ENCODE peak calls at places on chromosome 9, in four cellular contexts. O is OCI-LY7, S is heart left ventricle, V is psoas muscle. Y is an unnamed sample.

GRCh38 chr9:98365227-98365669 is 109.8 kb upstream of the TBC1D2 start:
- DNase-seq in O (peak), S (no peak), V (no peak), Y (no peak)

GRCh38 chr9:113154471-113154870 is 3.7 kb downstream of the SLC31A2 start:
- DNase-seq in O (no peak), S (no peak), V (peak), Y (no peak)

GRCh38 chr9:134971196-134971595 is 53.5 kb upstream of the FCN1 start:
- DNase-seq in S (no peak), V (no peak), O (no peak), Y (peak)

GRCh38 chr9:129619787-129620668 is 873 bp downstream of the C9orf50 start:
- DNase-seq in O (no peak), V (no peak), S (no peak), Y (no peak)

GRCh38 chr9:92709954-92710353 is 40.0 kb upstream of the IPPK start:
- DNase-seq in O (no peak), S (no peak), V (no peak), Y (no peak)

GRCh38 chr9:99732715-99733114 is 89.0 kb upstream of the NR4A3 start:
- DNase-seq in O (no peak), S (no peak), V (no peak), Y (no peak)

GRCh38 chr9:116232425-116233159 is 79.0 kb downstream of the PAPPA start:
- DNase-seq in O (no peak), S (no peak), V (no peak), Y (no peak)

GRCh38 chr9:100341889-100342288 is 10.9 kb downstream of the TEX10 start:
- DNase-seq in V (no peak), O (no peak), S (no peak), Y (no peak)

GRCh38 chr9:121672213-121672612 is 20.8 kb downstream of the DAB2IP start:
- DNase-seq in V (no peak), S (no peak), O (no peak), Y (peak)

GRCh38 chr9:78713746-78714405 is 417.0 kb downstream of the PSAT1 start:
- DNase-seq in O (no peak), S (no peak), V (no peak), Y (no peak)

GRCh38 chr9:1047605-1048235 is 2.4 kb upstream of the DMRT2 start:
- DNase-seq in O (peak), S (no peak), V (peak), Y (no peak)

GRCh38 chr9:15736569-15736968 is 183.7 kb downstream of the CCDC171 start:
- DNase-seq in O (no peak), V (no peak), S (no peak), Y (no peak)

GRCh38 chr9:73684601-73685000 is 532.9 kb downstream of the ANXA1 start:
- DNase-seq in V (no peak), O (no peak), S (no peak), Y (no peak)

GRCh38 chr9:137387034-137387890 is 35.7 kb downstream of the EXD3 start:
- DNase-seq in S (no peak), O (no peak), V (no peak), Y (no peak)

GRCh38 chr9:119074017-119074416 is 295.2 kb downstream of the BRINP1 start:
- DNase-seq in V (no peak), S (no peak), O (no peak), Y (no peak)

GRCh38 chr9:107809859-107810492 is 320.4 kb upstream of the KLF4 start:
- DNase-seq in S (no peak), V (no peak), O (no peak), Y (no peak)

GRCh38 chr9:131734165-131734610 is 5.7 kb downstream of the RAPGEF1 start:
- DNase-seq in S (peak), V (peak), O (peak), Y (peak)

GRCh38 chr9:131732061-131732526 is 7.8 kb downstream of the RAPGEF1 start:
- DNase-seq in V (peak), O (no peak), S (no peak), Y (peak)

GRCh38 chr9:131733601-131734061 is 6.2 kb downstream of the RAPGEF1 start:
- DNase-seq in O (no peak), S (no peak), V (peak), Y (no peak)

GRCh38 chr9:131731237-131731995 is 8.5 kb downstream of the RAPGEF1 start:
- DNase-seq in S (no peak), O (peak), V (no peak), Y (no peak)

DNA sequence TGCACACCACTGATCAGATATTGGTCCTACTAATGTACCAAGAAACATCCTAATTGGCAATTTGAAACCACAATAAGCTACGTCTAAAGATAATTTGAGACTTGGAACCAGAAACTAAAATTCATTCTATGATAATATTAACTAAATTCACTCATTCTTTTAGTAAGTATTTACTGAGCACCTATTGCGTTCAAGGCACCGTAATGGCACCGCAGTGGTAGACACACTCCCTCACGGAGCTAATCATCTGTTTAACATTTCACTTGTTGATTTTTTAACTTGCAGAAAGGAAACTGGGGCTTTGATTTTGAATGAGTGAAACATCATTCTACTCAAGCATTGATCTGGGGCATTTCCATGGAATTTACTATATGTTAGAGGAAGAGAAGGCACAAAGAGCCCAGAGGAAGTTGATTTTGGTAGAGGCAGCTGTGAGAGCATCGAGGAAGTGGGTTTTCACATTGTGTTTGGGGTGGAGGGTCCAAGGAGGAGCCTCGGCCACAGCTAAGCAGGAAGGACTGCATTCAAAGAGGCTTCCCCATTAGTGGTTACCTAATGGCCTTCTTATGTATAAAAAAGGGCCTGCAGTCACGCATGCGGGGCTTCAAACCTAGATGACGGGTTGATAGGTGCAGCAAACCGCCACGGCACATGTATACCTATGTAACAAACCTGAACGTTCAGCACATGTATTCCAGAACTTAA is 7.1 kb downstream of the RAPGEF1 start:
- DNase-seq in S (no peak), O (peak), V (no peak), Y (peak)
- H3K27ac ChIP-seq in S (peak), O (peak), V (peak), Y (peak)

DNA sequence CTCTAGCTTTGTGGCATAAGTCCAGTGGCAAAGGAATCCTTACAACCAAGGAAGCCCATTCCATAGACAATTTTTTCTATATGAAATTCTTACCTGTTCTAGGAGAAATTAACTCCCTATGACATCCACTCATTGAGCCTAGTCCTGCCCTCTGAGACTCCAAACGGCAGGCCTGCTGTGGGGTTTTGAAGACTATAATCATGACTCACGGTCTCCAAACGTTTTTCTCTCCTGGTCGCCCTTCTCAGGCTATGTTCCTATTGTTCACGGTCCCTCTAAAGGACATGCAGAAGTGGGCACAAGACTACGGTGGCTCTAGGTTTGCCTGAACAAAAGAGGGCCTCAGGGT is 599 bp downstream of the EXOSC3 start:
- DNase-seq in S (no peak), O (no peak), V (no peak), Y (no peak)
- H3K27ac ChIP-seq in S (peak), O (peak), V (peak), Y (peak)

GRCh38 chr9:26260238-26260637 is 582.0 kb upstream of the TUSC1 start:
- DNase-seq in V (no peak), O (no peak), S (no peak), Y (no peak)
- H3K27ac ChIP-seq in V (no peak), O (no peak), S (no peak), Y (no peak)

DNA sequence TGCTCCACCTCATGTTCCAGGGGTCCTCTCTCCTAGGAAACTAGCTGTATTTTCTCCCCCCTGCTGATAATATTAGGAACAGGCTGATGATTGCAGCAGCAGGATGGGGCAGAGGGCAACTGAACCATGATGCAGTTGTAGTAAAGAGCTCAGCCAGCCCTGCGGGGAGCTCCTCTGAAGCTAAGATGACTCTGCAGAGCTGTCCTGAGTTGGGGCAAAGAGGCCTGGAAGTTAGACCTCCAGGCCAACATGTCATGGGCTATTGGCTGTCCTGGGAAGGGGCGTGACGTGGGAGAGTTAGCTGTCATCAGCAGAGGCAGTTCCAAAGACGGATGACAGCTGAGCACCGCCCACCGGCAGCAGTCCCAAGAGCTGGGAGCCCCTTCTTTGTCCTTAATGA is 6.6 kb upstream of the FBP1 start:
- DNase-seq in O (no peak), V (no peak), S (no peak), Y (no peak)
- H3K27ac ChIP-seq in O (no peak), V (no peak), S (no peak), Y (no peak)

GRCh38 chr9:21802418-21803000 is at the start of gene MTAP:
- DNase-seq in O (peak), V (peak), S (peak), Y (peak)

GRCh38 chr9:21803674-21804048 is 1.2 kb downstream of the MTAP start:
- DNase-seq in O (no peak), V (no peak), S (no peak), Y (no peak)

GRCh38 chr9:21804791-21805190 is 2.4 kb downstream of the MTAP start:
- DNase-seq in V (no peak), S (no peak), O (no peak), Y (no peak)

GRCh38 chr9:21806644-21807043 is 4.2 kb downstream of the MTAP start:
- DNase-seq in V (no peak), O (no peak), S (no peak), Y (no peak)

GRCh38 chr9:21804336-21804735 is 1.9 kb downstream of the MTAP start:
- DNase-seq in S (no peak), O (no peak), V (no peak), Y (no peak)
- H3K27ac ChIP-seq in S (no peak), O (no peak), V (no peak), Y (no peak)

GRCh38 chr9:110592075-110592830 is 12.7 kb upstream of the SVEP1 start:
- DNase-seq in O (no peak), V (no peak), S (no peak), Y (no peak)
- H3K27ac ChIP-seq in O (no peak), V (no peak), S (no peak), Y (no peak)

GRCh38 chr9:82939451-82939850 is 123.5 kb downstream of the RASEF start:
- DNase-seq in V (no peak), S (no peak), O (no peak), Y (no peak)

GRCh38 chr9:82938426-82938825 is 124.5 kb downstream of the RASEF start:
- DNase-seq in V (no peak), S (no peak), O (no peak), Y (no peak)

GRCh38 chr9:82940386-82940785 is 122.6 kb downstream of the RASEF start:
- DNase-seq in O (no peak), S (no peak), V (no peak), Y (no peak)

GRCh38 chr9:82930116-82930515 is 132.8 kb downstream of the RASEF start:
- DNase-seq in O (no peak), V (no peak), S (no peak), Y (no peak)

GRCh38 chr9:82934949-82935348 is 128.0 kb downstream of the RASEF start:
- DNase-seq in V (no peak), O (no peak), S (no peak), Y (no peak)
- H3K27ac ChIP-seq in V (no peak), O (no peak), S (no peak), Y (no peak)

GRCh38 chr9:131738293-131738692 is 1.6 kb downstream of the RAPGEF1 start:
- DNase-seq in V (no peak), S (no peak), O (peak), Y (peak)
- H3K27ac ChIP-seq in V (peak), S (peak), O (peak), Y (peak)

DNA sequence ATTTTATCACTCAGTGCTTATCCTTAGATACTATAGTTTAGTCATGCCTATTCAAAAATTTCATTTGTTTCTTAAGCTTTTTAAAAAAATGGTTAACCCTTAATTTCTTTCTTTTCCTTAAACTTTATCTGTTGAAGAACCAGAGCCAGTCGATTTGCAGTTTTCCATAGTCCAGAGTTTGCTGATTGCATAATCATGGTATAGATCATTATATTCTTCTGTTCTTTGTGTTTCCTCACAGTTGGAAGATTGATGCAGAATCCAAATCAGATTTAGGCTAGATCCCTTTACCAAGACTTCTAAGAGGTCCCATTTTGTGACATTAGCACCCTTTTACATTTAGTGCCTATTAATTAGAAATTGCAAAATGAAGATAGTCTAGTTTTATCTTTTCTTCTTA is 18.0 kb downstream of the TMEM38B start:
- DNase-seq in V (no peak), S (no peak), O (no peak), Y (no peak)
- H3K27ac ChIP-seq in V (peak), S (no peak), O (no peak), Y (no peak)